ENCODE peak calls at places on chromosomes 2 and 18, in four cellular contexts. One of them, this sample, is unnamed.

GRCh38 chr2:216838146-216838545 is 21.7 kb downstream of the TNP1 start:
- DNase-seq in K562: no peak
- DNase-seq in HepG2: no peak
- DNase-seq in GM12878: no peak
- DNase-seq in this sample: no peak

GRCh38 chr2:71252862-71253261 is 26.0 kb upstream of the PAIP2B start:
- DNase-seq in K562: no peak
- DNase-seq in HepG2: no peak
- DNase-seq in GM12878: no peak
- DNase-seq in this sample: no peak

GRCh38 chr2:98507940-98508689 is 63.5 kb downstream of the INPP4A start:
- DNase-seq in K562: peak; percentile 90
- DNase-seq in HepG2: no peak
- DNase-seq in GM12878: no peak
- DNase-seq in this sample: no peak

GRCh38 chr2:3485166-3485565 is 34.2 kb downstream of the ADI1 start:
- DNase-seq in K562: no peak
- DNase-seq in HepG2: no peak
- DNase-seq in GM12878: no peak
- DNase-seq in this sample: no peak

GRCh38 chr2:219285894-219286425 is 6.8 kb downstream of the DNAJB2 start:
- DNase-seq in K562: peak; percentile 87
- DNase-seq in HepG2: no peak
- DNase-seq in GM12878: no peak
- DNase-seq in this sample: no peak

GRCh38 chr2:213429516-213429915 is 145.3 kb downstream of the SPAG16 start:
- DNase-seq in K562: no peak
- DNase-seq in HepG2: no peak
- DNase-seq in GM12878: no peak
- DNase-seq in this sample: no peak

GRCh38 chr2:64825831-64826496 is 163.2 kb upstream of the SLC1A4 start:
- DNase-seq in K562: no peak
- DNase-seq in HepG2: no peak
- DNase-seq in GM12878: no peak
- DNase-seq in this sample: no peak

GRCh38 chr2:149360106-149360505 is 29.7 kb downstream of the LYPD6 start:
- DNase-seq in K562: no peak
- DNase-seq in HepG2: no peak
- DNase-seq in GM12878: no peak
- DNase-seq in this sample: no peak

GRCh38 chr2:234630676-234631350 is 133.9 kb upstream of the ARL4C start:
- DNase-seq in K562: no peak
- DNase-seq in HepG2: no peak
- DNase-seq in GM12878: no peak
- DNase-seq in this sample: no peak

GRCh38 chr2:27029051-27029450 is 3.7 kb upstream of the TMEM214 start:
- DNase-seq in K562: no peak
- DNase-seq in HepG2: no peak
- DNase-seq in GM12878: no peak
- DNase-seq in this sample: no peak

GRCh38 chr18:56021814-56022205 is 433.8 kb upstream of the TCF4 start:
- DNase-seq in K562: no peak
- DNase-seq in HepG2: no peak
- DNase-seq in GM12878: no peak
- DNase-seq in this sample: no peak

GRCh38 chr18:23521907-23522306 is 18.6 kb downstream of the RMC1 start:
- DNase-seq in K562: no peak
- DNase-seq in HepG2: no peak
- DNase-seq in GM12878: no peak
- DNase-seq in this sample: no peak
- TF ChIP-seq CHD4 in K562: no peak
- TF ChIP-seq CHD4 in HepG2: no peak
- TF ChIP-seq CHD4 in GM12878: no peak
- TF ChIP-seq CHD4 in this sample: no peak

DNA sequence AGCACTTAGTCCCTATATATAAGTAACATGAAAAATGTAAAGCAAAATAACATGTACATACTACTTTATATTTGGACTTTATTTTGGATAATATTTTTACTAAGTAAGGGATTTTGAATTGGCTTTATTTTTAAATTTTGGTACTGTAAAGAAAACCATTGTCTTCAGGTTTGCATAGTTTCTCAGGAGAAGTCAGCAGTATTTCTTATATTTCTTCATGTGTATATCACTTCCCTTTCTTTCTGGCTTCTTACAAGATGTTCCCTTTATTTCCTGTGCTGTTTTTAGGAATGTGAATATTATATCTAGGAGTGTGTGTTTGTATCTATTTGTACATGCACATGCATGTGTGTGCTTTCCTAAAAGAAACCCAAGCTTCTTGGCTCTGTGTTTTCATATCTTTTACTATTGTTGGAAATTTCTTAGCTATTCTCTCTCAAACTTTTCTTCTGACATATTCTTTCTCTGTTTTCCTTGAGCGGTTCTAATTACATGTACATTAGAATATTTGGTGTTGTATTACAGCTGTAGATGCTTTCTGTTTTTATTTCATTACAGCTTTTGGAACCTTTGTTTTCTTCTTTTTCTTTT is 1549.7 kb upstream of the ACVR2A start:
- DNase-seq in K562: no peak
- DNase-seq in HepG2: no peak
- DNase-seq in GM12878: no peak
- DNase-seq in this sample: no peak
- TF ChIP-seq CHD4 in K562: no peak
- TF ChIP-seq CHD4 in HepG2: no peak
- TF ChIP-seq CHD4 in GM12878: no peak
- TF ChIP-seq CHD4 in this sample: no peak

DNA sequence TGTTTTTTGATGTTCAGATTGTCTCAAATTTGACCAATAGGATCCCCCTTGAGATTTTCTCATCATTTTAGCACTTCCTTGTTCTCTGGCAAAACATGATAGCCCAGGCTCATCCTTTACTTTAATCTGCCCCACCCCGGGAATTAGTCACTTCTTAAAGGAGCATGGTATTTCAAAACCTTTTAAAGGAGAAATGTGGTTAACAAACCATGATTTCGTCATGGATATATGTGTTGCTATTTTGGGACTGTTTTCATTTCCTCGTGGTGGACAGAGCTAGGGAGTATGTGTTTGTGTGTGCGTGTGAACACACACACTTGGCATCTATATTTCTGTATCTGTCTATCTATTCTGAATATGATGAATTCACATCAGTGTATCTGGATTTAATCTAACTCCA is 128.1 kb downstream of the BIRC6 start:
- DNase-seq in K562: peak; percentile 29
- DNase-seq in HepG2: no peak
- DNase-seq in GM12878: no peak
- DNase-seq in this sample: peak; percentile 41
- TF ChIP-seq CHD4 in K562: no peak
- TF ChIP-seq CHD4 in HepG2: no peak
- TF ChIP-seq CHD4 in GM12878: no peak
- TF ChIP-seq CHD4 in this sample: no peak

DNA sequence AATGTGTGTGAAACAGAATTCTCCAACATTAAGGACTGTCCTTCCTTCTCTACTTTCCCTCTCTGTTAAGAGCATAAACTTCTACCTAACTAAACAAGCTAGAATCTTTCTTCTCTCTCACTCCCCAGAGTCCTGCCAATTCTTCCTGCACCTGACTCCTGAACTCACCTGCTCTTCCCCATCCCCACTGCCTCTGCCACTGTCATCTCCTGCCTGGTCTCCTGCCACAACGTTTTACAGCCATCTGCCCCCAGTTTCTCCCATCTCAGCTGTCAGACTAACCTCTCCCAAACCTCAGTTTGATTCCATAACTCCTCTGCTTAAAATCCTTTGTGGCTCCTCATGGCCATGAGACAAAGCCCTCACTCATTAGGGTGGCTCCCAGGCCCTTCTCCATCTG is 288.3 kb upstream of the FBXO11 start:
- DNase-seq in K562: no peak
- DNase-seq in HepG2: no peak
- DNase-seq in GM12878: no peak
- DNase-seq in this sample: no peak
- TF ChIP-seq CHD4 in K562: no peak
- TF ChIP-seq CHD4 in HepG2: no peak
- TF ChIP-seq CHD4 in GM12878: no peak
- TF ChIP-seq CHD4 in this sample: no peak

This sample was measured in A549.